ENCODE peak calls at places on chromosomes 6 and 20, in ten cellular contexts. W, H, L, Z, G, I, Q, Y, B and K are unnamed samples.

GRCh38 chr6:84554706-84555105 is 209.7 kb downstream of the TBX18 start:
- DNase-seq in W (no peak), H (no peak), L (no peak), Z (no peak), G (no peak), I (no peak), Q (no peak), Y (no peak), B (no peak), K (no peak)

GRCh38 chr20:4894981-4895381 is 106.3 kb downstream of the SLC23A2 start:
- DNase-seq in W (no peak), H (no peak), L (no peak), Z (no peak), G (no peak), I (no peak), Q (no peak), Y (no peak), B (no peak), K (no peak)

GRCh38 chr6:130946076-130946475 is 117.0 kb downstream of the EPB41L2 start:
- DNase-seq in W (no peak), H (peak), L (no peak), Z (no peak), G (no peak), I (no peak), Q (no peak), Y (no peak), B (no peak), K (no peak)

GRCh38 chr6:125188594-125189203 is 35.1 kb downstream of the TPD52L1 start:
- DNase-seq in W (no peak), H (no peak), L (no peak), Z (no peak), G (no peak), I (no peak), Q (no peak), Y (no peak), B (no peak), K (no peak)

GRCh38 chr6:34350100-34350936 is 42.2 kb downstream of the NUDT3 start:
- DNase-seq in W (no peak), H (no peak), L (no peak), Z (no peak), G (no peak), I (no peak), Q (no peak), Y (no peak), B (no peak), K (no peak)

GRCh38 chr20:4457566-4458543 is 263.9 kb upstream of the PRND start:
- DNase-seq in W (no peak), H (no peak), L (no peak), Z (no peak), G (no peak), I (peak), Q (no peak), Y (no peak), B (no peak), K (no peak)

GRCh38 chr20:34023937-34024732 is 30.4 kb downstream of the RALY start:
- DNase-seq in W (no peak), H (no peak), L (no peak), Z (no peak), G (no peak), I (no peak), Q (no peak), Y (no peak), B (no peak), K (no peak)

GRCh38 chr6:56547687-56548086 is 95.0 kb downstream of the DST start:
- DNase-seq in W (no peak), H (no peak), L (no peak), Z (no peak), G (no peak), I (no peak), Q (no peak), Y (no peak), B (no peak), K (no peak)

GRCh38 chr6:33746651-33747100 is at the start of gene IP6K3:
- DNase-seq in W (no peak), H (peak), L (peak), Z (no peak), G (no peak), I (no peak), Q (no peak), Y (no peak), B (no peak), K (no peak)

GRCh38 chr6:98995116-98995515 is 47.4 kb upstream of the FBXL4 start:
- DNase-seq in W (no peak), H (no peak), L (no peak), Z (no peak), G (no peak), I (no peak), Q (no peak), Y (no peak), B (no peak), K (no peak)

GRCh38 chr6:63615590-63615989 is 20.0 kb upstream of the PHF3 start:
- DNase-seq in W (no peak), H (no peak), L (no peak), Z (no peak), G (no peak), I (no peak), Q (no peak), Y (no peak), B (no peak), K (no peak)

GRCh38 chr6:116682334-116682712 is 1.3 kb downstream of the KPNA5 start:
- DNase-seq in W (no peak), H (peak), L (no peak), Z (no peak), G (peak), I (no peak), Q (no peak), Y (peak), B (no peak), K (no peak)